ENCODE peak calls at places on chromosomes 13 and 19, in nine cellular contexts. O is right lobe of liver, Q is body of pancreas, G is fibroblast of lung, A is ascending aorta, K is tibial nerve, P is upper lobe of right lung, W is breast epithelium, N is thoracic aorta. L is an unnamed sample. For H3K27me3 and H3K9me3, the result is how much of the 10 kb centered on the place peaks cover.

GRCh38 chr13:80376554-80376953 is 35.6 kb upstream of the SPRY2 start:
- DNase-seq in P (no peak), G (no peak), O (no peak), N (no peak), K (no peak), W (no peak), A (no peak), Q (no peak), L (no peak)

GRCh38 chr13:77143325-77143907 is 116.5 kb upstream of the FBXL3 start:
- DNase-seq in A (no peak), N (no peak), K (no peak), Q (no peak), O (no peak), W (no peak), P (no peak), G (peak), L (no peak)

GRCh38 chr13:26558074-26558805 is 757 bp downstream of the WASF3 start:
- DNase-seq in Q (peak), W (no peak), N (no peak), G (peak), P (no peak), O (no peak), K (no peak), A (peak), L (no peak)

GRCh38 chr19:4009990-4010807 is 2.7 kb downstream of the PIAS4 start:
- DNase-seq in G (no peak), W (no peak), K (no peak), A (no peak), N (no peak), P (no peak), O (no peak), Q (peak), L (no peak)

GRCh38 chr13:73440296-73440895 is 381.6 kb downstream of the KLF5 start:
- DNase-seq in O (no peak), N (no peak), A (no peak), Q (no peak), K (no peak), P (no peak), G (no peak), W (no peak), L (no peak)

GRCh38 chr19:38665950-38666661 is 18.7 kb downstream of the ACTN4 start:
- DNase-seq in A (peak), P (peak), W (peak), N (no peak), O (no peak), K (peak), Q (peak), G (peak), L (no peak)

GRCh38 chr19:48858984-48859710 is 9.3 kb downstream of the PLEKHA4 start:
- DNase-seq in W (no peak), K (no peak), Q (peak), P (peak), N (no peak), A (no peak), O (peak), G (no peak), L (peak)

GRCh38 chr19:24054044-24054935 is 32.7 kb upstream of the ZNF254 start:
- DNase-seq in W (peak), K (no peak), A (no peak), N (no peak), P (no peak), O (peak), Q (no peak), G (peak), L (no peak)

GRCh38 chr19:3683866-3684816 is 16.1 kb downstream of the PIP5K1C start:
- DNase-seq in W (no peak), N (no peak), Q (no peak), G (peak), O (no peak), A (no peak), P (no peak), K (no peak), L (no peak)

GRCh38 chr13:42747399-42747873 is 33.9 kb upstream of the FAM216B start:
- DNase-seq in G (peak), P (no peak), Q (no peak), W (no peak), K (no peak), A (no peak), N (no peak), O (no peak), L (no peak)

GRCh38 chr19:40596608-40597328 is 4.4 kb upstream of the LTBP4 start:
- DNase-seq in K (no peak), A (peak), P (peak), Q (peak), O (peak), G (peak), N (no peak), W (no peak), L (no peak)

GRCh38 chr19:50273821-50274220 is 55.4 kb downstream of the KCNC3 start:
- DNase-seq in A (no peak), K (no peak), P (no peak), N (no peak), G (no peak), O (no peak), Q (no peak), W (no peak), L (no peak)

GRCh38 chr19:37975596-37976515 is 68.8 kb downstream of the SIPA1L3 start:
- DNase-seq in A (no peak), N (no peak), K (no peak), O (no peak), W (no peak), G (no peak), P (peak), Q (no peak), L (no peak)

GRCh38 chr19:41937976-41938375 is 9.7 kb upstream of the ERFL start:
- DNase-seq in Q (no peak), N (no peak), W (no peak), A (no peak), P (no peak), G (no peak), O (no peak), K (no peak), L (no peak)
- H3K27me3 ChIP-seq in Q (under half), N (under half), W (under half), A (under half), P (under half), G (under half), O (under half), K (half or more), L (under half)

GRCh38 chr19:46955114-46955812 is 64.4 kb upstream of the NPAS1 start:
- DNase-seq in N (no peak), K (no peak), O (no peak), G (peak), W (no peak), P (no peak), A (no peak), Q (no peak), L (no peak)
- H3K27ac ChIP-seq in N (no peak), K (peak), O (peak), G (peak), W (peak), P (peak), A (peak), Q (peak), L (peak)

GRCh38 chr19:10538204-10538603 is 5.5 kb upstream of the ATG4D start:
- DNase-seq in O (no peak), G (no peak), W (no peak), N (no peak), P (no peak), Q (no peak), K (no peak), A (no peak), L (no peak)

GRCh38 chr19:10537668-10538067 is 6.0 kb upstream of the ATG4D start:
- DNase-seq in K (no peak), W (no peak), N (no peak), A (no peak), P (no peak), O (no peak), Q (no peak), G (no peak), L (no peak)

GRCh38 chr19:10532457-10532856 is 11.2 kb upstream of the ATG4D start:
- DNase-seq in W (no peak), O (no peak), Q (no peak), A (no peak), N (no peak), G (no peak), P (no peak), K (no peak), L (no peak)

GRCh38 chr19:10535613-10536012 is 8.1 kb upstream of the ATG4D start:
- DNase-seq in W (peak), A (no peak), N (no peak), O (no peak), G (peak), Q (no peak), P (no peak), K (no peak), L (no peak)

GRCh38 chr19:10533656-10534386 is 9.9 kb upstream of the ATG4D start:
- DNase-seq in N (no peak), A (no peak), W (no peak), P (no peak), K (no peak), O (no peak), Q (no peak), G (peak), L (no peak)
- H3K9me3 ChIP-seq in N (under half), A (under half), W (under half), P (under half), K (under half), O (under half), Q (under half), G (under half), L (under half)

GRCh38 chr19:28884786-28885476 is 328.0 kb downstream of the UQCRFS1 start:
- DNase-seq in W (no peak), K (no peak), N (no peak), Q (no peak), P (no peak), O (no peak), A (no peak), G (no peak), L (no peak)

GRCh38 chr19:28880735-28881401 is 332.1 kb downstream of the UQCRFS1 start:
- DNase-seq in O (no peak), N (no peak), W (no peak), Q (no peak), A (no peak), K (no peak), G (no peak), P (no peak), L (no peak)

GRCh38 chr19:28881616-28882015 is 331.3 kb downstream of the UQCRFS1 start:
- DNase-seq in W (no peak), K (no peak), P (no peak), G (no peak), O (no peak), Q (no peak), N (no peak), A (no peak), L (no peak)

GRCh38 chr19:28883241-28883693 is 329.7 kb downstream of the UQCRFS1 start:
- DNase-seq in G (peak), Q (no peak), P (no peak), W (peak), O (no peak), A (no peak), N (no peak), K (peak), L (no peak)

GRCh38 chr19:28882818-28883217 is 330.1 kb downstream of the UQCRFS1 start:
- DNase-seq in N (no peak), P (no peak), O (no peak), G (no peak), K (no peak), W (no peak), A (no peak), Q (no peak), L (no peak)
- H3K27me3 ChIP-seq in N (under half), P (under half), O (under half), G (under half), K (under half), W (under half), A (under half), Q (under half), L (under half)

DNA sequence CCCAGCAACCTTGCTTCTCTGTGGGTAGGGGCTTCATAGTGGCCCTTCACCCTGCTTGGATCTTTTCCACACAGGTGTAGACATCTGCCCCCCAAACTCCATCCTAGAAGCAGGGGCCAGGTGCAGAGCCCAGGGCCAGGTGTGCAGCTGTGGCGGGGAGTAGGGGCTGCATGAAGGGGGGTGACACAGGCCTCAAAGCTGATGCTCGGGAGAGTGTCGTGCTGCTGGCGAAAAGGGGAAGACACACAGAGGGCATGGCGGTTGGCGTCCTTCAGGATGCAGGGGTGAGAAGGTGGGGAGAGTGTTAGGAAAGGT is 31.0 kb upstream of the ISYNA1 start:
- DNase-seq in G (no peak), W (no peak), A (no peak), Q (no peak), O (no peak), K (no peak), P (no peak), N (no peak), L (no peak)
- H3K27ac ChIP-seq in G (no peak), W (no peak), A (no peak), Q (peak), O (peak), K (peak), P (no peak), N (no peak), L (no peak)

GRCh38 chr19:20397292-20397691 is 168.3 kb downstream of the ZNF737 start:
- DNase-seq in Q (no peak), A (no peak), G (no peak), P (no peak), W (no peak), N (no peak), K (no peak), O (no peak), L (no peak)
- H3K9me3 ChIP-seq in Q (under half), A (half or more), G (under half), P (under half), W (half or more), N (half or more), K (half or more), O (under half), L (half or more)

GRCh38 chr13:70842062-70842644 is 733.9 kb upstream of the KLHL1 start:
- DNase-seq in G (no peak), K (no peak), W (no peak), A (no peak), N (no peak), O (no peak), Q (no peak), P (no peak), L (no peak)

GRCh38 chr13:70844391-70845108 is 736.3 kb upstream of the KLHL1 start:
- DNase-seq in N (no peak), Q (no peak), P (no peak), W (no peak), G (no peak), A (no peak), O (no peak), K (no peak), L (no peak)

DNA sequence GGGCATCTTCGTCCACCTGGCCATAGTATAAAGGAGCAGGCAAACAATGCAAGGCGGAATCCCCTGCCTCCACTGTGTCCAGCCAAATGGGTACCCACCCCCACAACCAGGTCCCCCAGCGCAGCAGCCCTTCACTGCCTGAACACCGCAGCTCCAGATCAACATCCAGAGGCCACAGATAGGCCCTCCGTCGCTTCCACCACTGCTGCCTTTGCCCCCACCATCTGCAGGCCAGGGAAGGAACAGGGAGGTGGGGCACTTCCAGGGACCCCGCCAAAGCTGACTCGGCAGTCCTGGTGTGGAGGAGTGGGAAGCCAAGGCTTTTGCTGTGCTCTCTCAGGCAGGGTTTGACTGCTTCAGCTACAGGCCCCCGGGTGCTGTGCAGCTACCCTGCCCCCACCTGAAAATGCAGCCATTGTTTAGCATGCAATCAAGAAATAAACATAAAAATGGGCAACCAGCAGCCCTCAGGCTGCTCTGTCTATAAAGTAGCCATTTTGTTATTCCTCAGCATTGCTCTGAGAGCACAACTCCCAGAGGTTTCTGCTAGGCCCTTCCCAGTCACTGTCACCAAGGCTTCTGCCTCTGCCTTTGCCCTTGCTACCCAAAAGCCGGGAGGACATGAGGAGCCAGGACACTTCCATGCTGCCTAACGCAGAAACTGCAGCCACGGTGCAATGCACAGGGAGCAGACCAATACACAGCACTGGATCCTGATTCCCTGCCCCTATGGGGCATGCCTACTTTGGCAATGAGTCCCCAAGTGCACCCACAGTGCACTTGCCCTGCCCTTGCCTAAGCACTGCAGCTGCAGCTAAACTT is 733.2 kb upstream of the KLHL1 start:
- DNase-seq in P (no peak), K (no peak), W (no peak), Q (no peak), G (no peak), O (no peak), A (no peak), N (no peak), L (no peak)
- H3K27me3 ChIP-seq in P (under half), K (under half), W (under half), Q (under half), G (under half), O (under half), A (under half), N (under half), L (under half)

GRCh38 chr19:56562766-56563165 is 4.5 kb upstream of the ZNF470 start:
- DNase-seq in W (no peak), O (no peak), P (no peak), A (no peak), K (no peak), N (no peak), G (no peak), Q (no peak), L (no peak)

GRCh38 chr19:56567274-56568120 is at the start of gene ZNF470:
- DNase-seq in G (peak), K (peak), N (peak), Q (peak), P (peak), A (peak), W (peak), O (peak), L (peak)

DNA sequence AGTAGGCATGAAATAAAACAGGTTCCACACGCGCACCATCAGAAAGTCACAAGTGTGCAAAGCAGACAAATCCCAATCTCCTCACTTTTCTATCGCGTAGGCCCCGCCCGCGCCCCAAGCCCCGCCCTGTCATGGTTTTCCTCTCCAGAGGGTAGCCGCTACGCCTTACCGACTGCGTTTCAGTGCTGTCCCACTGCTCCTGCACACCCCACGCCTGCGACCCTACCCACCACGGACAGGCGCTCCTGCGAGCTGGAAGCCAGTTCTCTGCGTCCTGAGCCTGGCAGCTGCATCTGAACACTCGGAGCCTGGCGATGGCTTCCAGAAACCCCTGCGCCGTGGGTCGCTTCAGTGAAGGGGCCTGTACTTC is 379 bp upstream of the ZNF470 start:
- DNase-seq in A (peak), N (peak), K (peak), O (no peak), P (peak), Q (peak), W (peak), G (no peak), L (peak)
- H3K27ac ChIP-seq in A (peak), N (peak), K (peak), O (no peak), P (peak), Q (peak), W (peak), G (peak), L (peak)

GRCh38 chr19:51919606-51920005 is 7.7 kb upstream of the ZNF613 start:
- DNase-seq in G (no peak), P (no peak), N (no peak), O (no peak), W (no peak), K (no peak), Q (no peak), A (no peak), L (no peak)

GRCh38 chr19:51921949-51922348 is 5.3 kb upstream of the ZNF613 start:
- DNase-seq in A (no peak), P (no peak), N (no peak), K (no peak), W (no peak), O (no peak), G (no peak), Q (no peak), L (no peak)

GRCh38 chr19:51915324-51915867 is 10.6 kb upstream of the ZNF649 start:
- DNase-seq in O (no peak), A (no peak), W (no peak), P (no peak), G (no peak), K (no peak), N (no peak), Q (no peak), L (no peak)

GRCh38 chr19:51916167-51916566 is 11.1 kb upstream of the ZNF613 start:
- DNase-seq in N (no peak), O (no peak), P (no peak), A (no peak), G (no peak), K (no peak), W (no peak), Q (no peak), L (no peak)
- H3K9me3 ChIP-seq in N (half or more), O (under half), P (under half), A (half or more), G (under half), K (half or more), W (half or more), Q (half or more), L (half or more)